ENCODE peak calls at places on chromosomes 7 and 10, in five cellular contexts. Q, K, Z, S and E are unnamed samples.

GRCh38 chr7:22094413-22095304 is 149.0 kb upstream of the CDCA7L start:
- DNase-seq in Q (no peak), Z (no peak), S (peak; percentile 14), K (no peak), E (no peak)

GRCh38 chr10:20624642-20625041 is 272.5 kb downstream of the NEBL start:
- DNase-seq in S (no peak), Z (no peak), Q (no peak), K (peak; percentile 17), E (no peak)

GRCh38 chr7:90412458-90413184 is 9.4 kb downstream of the CLDN12 start:
- DNase-seq in Q (no peak), K (no peak), S (no peak), Z (no peak), E (peak; percentile 7)

GRCh38 chr10:103986360-103986759 is 19.4 kb downstream of the SLK start:
- DNase-seq in Q (no peak), Z (no peak), K (no peak), S (no peak), E (peak; percentile 15)

GRCh38 chr10:94049911-94050310 is 56.2 kb downstream of the PLCE1 start:
- DNase-seq in S (no peak), Q (no peak), Z (no peak), K (no peak), E (peak; percentile 1)

GRCh38 chr10:118253397-118253796 is 88.7 kb downstream of the FAM204A start:
- DNase-seq in K (no peak), Z (no peak), S (no peak), Q (no peak), E (no peak)

GRCh38 chr7:156172638-156173037 is 360.4 kb upstream of the SHH start:
- DNase-seq in K (no peak), Q (no peak), S (no peak), Z (no peak), E (no peak)

GRCh38 chr7:47574473-47575328 is 7.2 kb downstream of the TNS3 start:
- DNase-seq in Z (peak; percentile 56), S (no peak), K (no peak), Q (no peak), E (peak; percentile 50)

GRCh38 chr7:130153251-130153908 is 51.8 kb downstream of the TMEM209 start:
- DNase-seq in S (no peak), Q (no peak), K (no peak), Z (no peak), E (no peak)

GRCh38 chr10:44824607-44825006 is 86.5 kb upstream of the TMEM72 start:
- DNase-seq in K (no peak), Z (no peak), Q (no peak), S (no peak), E (no peak)

GRCh38 chr10:1933215-1933614 is 195.9 kb upstream of the ADARB2 start:
- DNase-seq in Z (no peak), Q (no peak), S (no peak), K (no peak), E (no peak)

GRCh38 chr7:19215421-19215820 is 70.2 kb upstream of the FERD3L start:
- DNase-seq in S (peak; percentile 26), K (no peak), Q (no peak), Z (no peak), E (no peak)

DNA sequence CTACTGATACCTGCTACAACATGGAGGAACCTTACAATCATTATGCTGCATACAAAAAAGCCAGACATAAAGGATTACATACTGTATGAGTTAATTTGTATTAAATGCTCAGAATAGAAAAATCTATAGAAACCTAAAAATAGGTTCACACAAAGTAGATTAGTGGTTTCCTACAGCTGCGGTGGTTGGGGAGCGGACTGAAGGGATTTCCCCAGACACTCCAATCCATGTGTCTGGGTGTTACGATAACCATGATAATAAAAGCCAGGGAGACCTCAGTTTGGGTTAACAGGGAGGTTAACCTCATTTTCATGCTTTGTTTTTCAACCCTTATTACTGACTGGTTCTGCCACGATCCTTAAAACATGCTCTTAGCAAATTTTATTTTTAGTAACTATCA is 355.9 kb downstream of the KCNMA1 start:
- DNase-seq in S (no peak), Q (no peak), K (no peak), Z (no peak), E (no peak)
- TF ChIP-seq CTCF in S (no peak), Q (no peak), K (no peak), Z (no peak), E (no peak)

GRCh38 chr7:102300643-102301211 is 14.1 kb downstream of the SH2B2 start:
- DNase-seq in S (no peak), K (no peak), Z (no peak), Q (no peak), E (no peak)
- TF ChIP-seq CTCF in S (peak; percentile 15), K (peak; percentile 54), Z (no peak), Q (no peak), E (no peak)

DNA sequence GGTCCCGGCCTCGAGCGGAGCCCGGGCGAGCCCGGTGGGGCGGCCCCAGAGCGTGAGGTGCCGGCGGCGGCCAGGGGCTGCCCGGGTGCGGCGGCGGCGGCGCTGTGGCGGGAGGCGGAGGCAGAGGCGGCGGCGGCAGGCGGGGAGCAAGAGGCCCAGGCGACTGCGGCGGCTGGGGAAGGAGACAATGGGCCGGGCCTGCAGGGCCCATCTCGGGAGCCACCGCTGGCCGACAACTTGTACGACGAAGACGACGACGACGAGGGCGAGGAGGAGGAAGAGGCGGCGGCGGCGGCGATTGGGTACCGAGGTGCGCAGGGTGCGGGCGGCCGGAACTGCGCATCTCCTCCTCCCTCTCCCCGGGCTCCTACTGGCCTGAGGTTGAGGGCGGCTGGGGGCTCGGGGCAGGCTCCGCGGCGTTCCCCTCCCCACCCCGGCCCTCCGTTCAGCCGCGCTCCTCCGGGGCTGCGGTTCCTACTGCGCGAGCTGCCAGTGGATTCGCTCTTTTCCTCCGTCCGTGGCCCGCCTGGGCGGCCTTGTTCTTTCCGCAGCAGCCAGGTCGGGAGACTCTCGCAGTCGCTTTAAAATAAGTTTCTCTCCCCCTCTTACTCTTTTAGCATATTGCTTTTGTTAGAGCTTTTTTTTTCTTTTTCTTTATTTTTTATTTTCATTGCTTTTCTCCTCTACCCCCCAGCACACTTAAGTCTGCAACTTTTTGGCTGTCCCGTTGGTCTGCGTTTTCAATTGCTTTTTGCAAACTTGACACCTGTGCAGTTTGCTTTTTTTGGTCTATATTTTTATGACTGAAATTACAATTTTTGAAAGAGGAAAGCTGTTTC is 605 bp downstream of the SIRT1 start:
- DNase-seq in Z (peak; percentile 12), Q (peak; percentile 92), K (peak; percentile 85), S (peak; percentile 6), E (peak; percentile 88)
- TF ChIP-seq CTCF in Z (no peak), Q (no peak), K (no peak), S (no peak), E (no peak)

GRCh38 chr7:55132550-55132889 is 113.7 kb downstream of the EGFR start:
- DNase-seq in Z (no peak), S (no peak), Q (no peak), K (no peak), E (no peak)

GRCh38 chr7:55131421-55131929 is 112.7 kb downstream of the EGFR start:
- DNase-seq in Z (no peak), S (no peak), Q (no peak), K (no peak), E (no peak)

GRCh38 chr7:55134786-55135185 is 116.0 kb downstream of the EGFR start:
- DNase-seq in S (no peak), Z (no peak), K (no peak), Q (no peak), E (no peak)

GRCh38 chr7:55133630-55134392 is 115.0 kb downstream of the EGFR start:
- DNase-seq in K (peak; percentile 57), S (peak; percentile 95), Z (no peak), Q (no peak), E (no peak)

DNA sequence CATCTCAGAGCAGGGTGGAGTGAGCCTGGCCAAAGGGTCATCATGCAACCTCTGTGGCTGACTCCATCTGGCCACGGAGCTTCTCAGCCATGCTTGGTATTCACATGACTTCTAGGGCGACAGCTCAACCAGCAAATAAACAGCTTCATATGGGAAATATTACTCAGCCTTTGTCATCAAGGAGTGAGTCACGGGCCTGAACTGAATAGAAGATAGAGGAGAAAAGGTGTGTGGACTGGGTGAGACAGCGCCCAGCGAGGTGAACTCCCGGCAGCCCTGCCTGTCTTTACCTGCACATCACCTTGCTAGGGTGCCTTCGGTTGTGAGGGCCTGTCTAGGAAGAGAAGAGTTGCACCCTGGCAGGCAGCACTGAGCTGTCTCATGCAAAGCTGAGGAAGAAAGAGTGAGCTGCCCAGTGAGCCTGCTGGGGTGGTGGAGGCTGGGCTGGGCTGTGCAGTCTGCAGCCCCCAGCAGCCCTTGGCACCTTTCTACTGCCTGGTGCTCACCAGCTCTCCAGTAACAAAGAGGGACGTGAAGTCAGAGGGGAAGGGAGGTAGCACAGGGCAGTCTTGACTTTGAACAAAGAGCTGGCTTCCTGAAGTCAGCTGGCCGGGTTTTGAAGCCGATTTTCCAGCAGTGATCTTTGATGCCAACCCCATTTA is 114.2 kb downstream of the EGFR start:
- DNase-seq in Z (no peak), K (no peak), Q (no peak), S (peak; percentile 98), E (no peak)
- TF ChIP-seq CTCF in Z (no peak), K (no peak), Q (no peak), S (no peak), E (no peak)

DNA sequence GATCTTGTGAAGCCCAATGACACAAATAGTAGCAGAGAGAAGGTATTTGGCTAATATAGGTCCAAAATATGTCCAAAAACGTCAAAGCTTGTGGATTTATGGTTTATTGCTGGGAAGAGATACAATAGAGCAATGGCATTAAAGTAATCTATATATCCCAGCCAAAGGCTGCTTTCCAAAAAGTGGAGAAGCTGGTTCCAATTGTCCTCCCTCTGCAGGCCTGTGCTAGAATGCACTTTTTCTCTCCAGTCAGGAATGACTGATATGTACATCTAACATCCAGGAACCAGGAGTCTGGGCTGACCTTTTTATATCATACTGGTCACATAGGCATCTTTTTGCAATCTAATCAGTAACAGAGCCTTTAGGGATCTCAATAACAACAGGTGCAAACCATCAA is 167.1 kb upstream of the FAM3C start:
- DNase-seq in K (no peak), Z (no peak), S (no peak), Q (no peak), E (no peak)
- TF ChIP-seq CTCF in K (no peak), Z (no peak), S (peak; percentile 33), Q (peak; percentile 29), E (no peak)

GRCh38 chr7:44307301-44307900 is 18.0 kb downstream of the CAMK2B start:
- DNase-seq in Z (no peak), S (peak; percentile 11), Q (peak; percentile 69), K (no peak), E (no peak)
- TF ChIP-seq CTCF in Z (peak; percentile 56), S (peak; percentile 43), Q (no peak), K (peak; percentile 51), E (peak; percentile 46)

DNA sequence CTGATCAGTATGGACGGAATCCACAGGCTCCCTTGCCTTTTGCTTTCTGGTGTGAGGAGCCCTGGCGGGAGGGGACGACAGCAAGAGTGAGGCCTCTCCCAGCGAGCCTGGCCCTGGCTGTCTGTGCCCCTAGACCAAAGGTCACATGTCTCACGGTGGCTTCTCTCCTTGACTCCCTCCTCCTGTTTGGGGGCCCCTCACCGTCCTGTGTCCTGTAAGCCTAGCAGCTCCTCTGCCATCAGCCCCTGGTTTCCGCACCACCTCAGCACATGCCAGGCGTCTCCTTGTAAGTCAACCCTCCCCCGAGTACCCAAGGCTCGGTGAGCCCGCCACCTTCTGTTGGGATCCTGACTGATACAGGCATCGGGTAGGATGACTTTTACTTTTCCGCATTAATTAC is 119.9 kb downstream of the XRCC2 start:
- DNase-seq in Z (no peak), S (no peak), K (no peak), Q (no peak), E (no peak)
- TF ChIP-seq CTCF in Z (no peak), S (no peak), K (no peak), Q (no peak), E (no peak)

DNA sequence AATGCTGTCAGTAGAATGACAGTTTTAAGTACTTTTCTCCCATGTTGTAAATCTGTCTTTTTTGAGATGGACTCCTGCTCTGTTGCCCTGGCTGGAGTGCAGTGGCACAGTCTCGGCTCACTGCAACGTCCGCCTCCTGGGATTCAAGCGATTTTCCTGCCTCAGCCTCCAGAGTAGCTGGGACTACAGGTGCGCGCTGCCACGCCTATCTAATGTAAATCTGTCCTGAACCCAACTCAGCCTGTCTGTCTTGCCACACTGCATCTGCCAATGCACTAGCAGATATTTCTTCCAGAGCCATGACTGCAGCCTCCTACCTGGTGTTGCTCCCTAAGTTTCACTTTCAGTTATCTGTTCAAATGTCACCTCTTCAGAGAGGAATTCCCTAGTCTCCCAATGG is 264.1 kb downstream of the PHF14 start:
- DNase-seq in K (no peak), Q (no peak), Z (no peak), S (no peak), E (no peak)
- TF ChIP-seq CTCF in K (no peak), Q (no peak), Z (no peak), S (no peak), E (no peak)